ENCODE peak calls at places on chromosomes 5 and 9, in four cellular contexts. C is natural killer cell; T is gastroesophageal sphincter; O is activated CD4-positive, alpha-beta T cell treated with anti-CD3 and anti-CD28 coated beads for 36 hours. F is an unnamed sample.

GRCh38 chr9:109477269-109478203 is 20.6 kb downstream of the PTPN3 start:
- ATAC-seq in T (no peak), C (no peak), O (no peak), F (peak)

GRCh38 chr5:56025303-56025885 is 30.6 kb upstream of the IL6ST start:
- ATAC-seq in T (no peak), C (no peak), O (no peak), F (no peak)

GRCh38 chr5:34831328-34831727 is 7.6 kb upstream of the TTC23L start:
- ATAC-seq in C (no peak), T (no peak), O (no peak), F (no peak)

GRCh38 chr9:35464056-35465025 is 25.6 kb upstream of the RUSC2 start:
- ATAC-seq in O (no peak), C (no peak), T (no peak), F (no peak)

GRCh38 chr9:75185585-75186170 is 97.4 kb downstream of the OSTF1 start:
- ATAC-seq in C (peak), O (peak), T (no peak), F (no peak)

GRCh38 chr5:59648949-59649921 is 244.3 kb downstream of the PDE4D start:
- ATAC-seq in O (no peak), C (no peak), T (no peak), F (no peak)

GRCh38 chr5:96807099-96807654 is 568 bp downstream of the ERAP1 start:
- ATAC-seq in C (no peak), O (peak), T (peak), F (no peak)

GRCh38 chr5:69261034-69261433 is 26.3 kb downstream of the CDK7 start:
- ATAC-seq in T (no peak), C (no peak), O (no peak), F (no peak)

GRCh38 chr9:122998448-122998847 is 35.0 kb upstream of the GPR21 start:
- ATAC-seq in O (no peak), T (no peak), C (no peak), F (no peak)

GRCh38 chr5:143434261-143435206 is 31.0 kb upstream of the NR3C1 start:
- ATAC-seq in T (peak), C (no peak), O (peak), F (peak)

GRCh38 chr5:140548300-140548688 is 832 bp downstream of the EIF4EBP3 start:
- ATAC-seq in C (no peak), T (no peak), O (peak), F (no peak)

GRCh38 chr9:96241391-96241809 is 60.6 kb downstream of the HSD17B3 start:
- ATAC-seq in O (peak), T (no peak), C (no peak), F (no peak)

GRCh38 chr9:8558176-8558575 is 758.6 kb upstream of the DMAC1 start:
- ATAC-seq in O (no peak), T (no peak), C (no peak), F (no peak)

GRCh38 chr9:87535817-87536539 is 38.3 kb downstream of the DAPK1 start:
- ATAC-seq in T (no peak), C (peak), O (peak), F (peak)

GRCh38 chr5:134003064-134003956 is 1.5 kb downstream of the VDAC1 start:
- ATAC-seq in T (no peak), C (no peak), O (peak), F (no peak)

GRCh38 chr5:149944666-149945065 is at the start of gene PDE6A:
- ATAC-seq in O (no peak), C (no peak), T (no peak), F (no peak)

GRCh38 chr5:73749485-73750270 is 123.7 kb downstream of the ARHGEF28 start:
- ATAC-seq in C (no peak), T (peak), O (no peak), F (no peak)